ENCODE peak calls at places on chromosome 6, in eight cellular contexts. H is Calu3, L is HFF-Myc, J is kidney, V is fibroblast of mammary gland, P is GM10248, U is GM12865, Q is activated B cell treated with CpG ODN at 0.5 μM for 24 hours. X is an unnamed sample.

GRCh38 chr6:110188791-110189190 is 8.6 kb downstream of the CDC40 start:
- DNase-seq in U (no peak), V (peak; percentile 39), P (no peak), J (no peak), H (no peak), L (no peak), Q (no peak), X (no peak)

GRCh38 chr6:107564223-107564855 is 74.4 kb downstream of the SOBP start:
- DNase-seq in L (no peak), H (no peak), U (no peak), J (no peak), P (no peak), V (no peak), Q (no peak), X (no peak)

GRCh38 chr6:35400901-35401311 is 51.2 kb upstream of the FANCE start:
- DNase-seq in V (peak; percentile 43), H (peak; percentile 85), J (no peak), Q (no peak), P (no peak), L (no peak), U (no peak), X (no peak)

GRCh38 chr6:156427345-156427744 is 349.8 kb upstream of the ARID1B start:
- DNase-seq in V (peak; percentile 90), Q (no peak), H (peak; percentile 49), U (no peak), L (peak; percentile 74), J (no peak), P (no peak), X (no peak)

GRCh38 chr6:106547961-106548453 is 81.3 kb downstream of the RTN4IP1 start:
- DNase-seq in V (peak; percentile 88), P (no peak), L (peak; percentile 55), J (no peak), H (peak; percentile 6), U (no peak), Q (no peak), X (no peak)

GRCh38 chr6:97292671-97293070 is 9.7 kb upstream of the MMS22L start:
- DNase-seq in P (no peak), U (no peak), Q (no peak), L (peak; percentile 50), V (peak; percentile 67), J (no peak), H (no peak), X (no peak)

GRCh38 chr6:13354331-13355042 is 26.1 kb upstream of the TBC1D7 start:
- DNase-seq in J (no peak), V (peak; percentile 51), L (peak; percentile 59), U (no peak), H (no peak), Q (no peak), P (no peak), X (no peak)

GRCh38 chr6:27532820-27533538 is 60.1 kb upstream of the ZNF184 start:
- DNase-seq in L (no peak), P (no peak), H (no peak), U (no peak), Q (no peak), J (no peak), V (peak; percentile 67), X (no peak)

GRCh38 chr6:89643411-89643810 is 4.9 kb upstream of the LYRM2 start:
- DNase-seq in P (no peak), Q (no peak), H (no peak), J (no peak), V (no peak), L (no peak), U (no peak), X (no peak)

GRCh38 chr6:143575440-143575839 is 63.9 kb upstream of the FUCA2 start:
- DNase-seq in J (no peak), L (peak; percentile 70), H (peak; percentile 51), P (peak; percentile 75), U (peak; percentile 85), V (peak; percentile 91), Q (no peak), X (peak; percentile 41)

GRCh38 chr6:150102750-150103270 is 33.9 kb upstream of the ULBP3 start:
- DNase-seq in U (no peak), V (no peak), J (no peak), L (no peak), Q (no peak), H (no peak), P (no peak), X (no peak)

GRCh38 chr6:79525272-79526100 is 11.7 kb downstream of the LCA5 start:
- DNase-seq in U (no peak), P (no peak), H (peak; percentile 86), Q (no peak), V (peak; percentile 87), L (no peak), J (no peak), X (no peak)

GRCh38 chr6:7953753-7954152 is 43.2 kb upstream of the TXNDC5 start:
- DNase-seq in U (no peak), J (no peak), V (no peak), Q (no peak), L (no peak), P (no peak), H (no peak), X (no peak)

GRCh38 chr6:99130897-99131873 is 183.4 kb upstream of the FBXL4 start:
- DNase-seq in U (no peak), Q (no peak), V (no peak), L (no peak), J (no peak), H (no peak), P (no peak), X (no peak)

GRCh38 chr6:106974999-106975698 is 620 bp upstream of the CD24 start:
- DNase-seq in U (peak; percentile 61), H (peak; percentile 86), L (no peak), P (peak; percentile 54), V (peak; percentile 4), J (peak; percentile 87), Q (peak; percentile 70), X (peak; percentile 72)

GRCh38 chr6:124772733-124773319 is 189.4 kb upstream of the RNF217 start:
- DNase-seq in P (no peak), H (no peak), Q (no peak), J (no peak), V (no peak), L (no peak), U (no peak), X (no peak)

GRCh38 chr6:24931752-24932691 is 3.7 kb downstream of the RIPOR2 start:
- DNase-seq in H (no peak), P (no peak), U (peak; percentile 82), J (no peak), L (no peak), V (peak; percentile 59), Q (no peak), X (no peak)

GRCh38 chr6:105981002-105981887 is 104.9 kb upstream of the PRDM1 start:
- DNase-seq in J (peak; percentile 71), P (peak; percentile 25), Q (no peak), H (no peak), U (peak; percentile 41), V (no peak), L (no peak), X (no peak)

DNA sequence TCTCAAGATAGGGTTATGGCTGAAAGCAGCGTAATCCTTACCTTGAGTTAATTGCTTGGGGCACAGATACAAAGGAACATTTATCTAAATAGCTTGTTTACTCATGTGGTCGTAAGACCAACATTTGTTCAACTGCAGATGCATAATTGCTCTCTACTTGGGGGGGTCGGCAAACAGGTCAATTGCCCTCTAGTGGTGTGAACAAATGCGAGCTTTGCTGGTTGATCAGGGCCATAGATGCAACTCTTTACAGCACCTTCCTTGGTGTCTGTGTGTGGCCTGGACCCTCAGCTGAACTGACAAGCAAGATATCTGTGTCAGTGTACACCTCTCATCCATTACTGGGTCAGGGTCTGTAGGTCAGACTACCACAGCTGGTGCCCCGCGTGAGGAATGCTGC is 24.1 kb downstream of the HLA-DPA1 start:
- DNase-seq in P (no peak), H (no peak), Q (no peak), J (no peak), V (peak; percentile 2), U (peak; percentile 61), L (no peak), X (no peak)
- TF ChIP-seq CTCF in P (peak; percentile 17), H (no peak), Q (no peak), J (no peak), V (peak; percentile 26), U (peak; percentile 61), L (peak; percentile 44), X (peak; percentile 40)

DNA sequence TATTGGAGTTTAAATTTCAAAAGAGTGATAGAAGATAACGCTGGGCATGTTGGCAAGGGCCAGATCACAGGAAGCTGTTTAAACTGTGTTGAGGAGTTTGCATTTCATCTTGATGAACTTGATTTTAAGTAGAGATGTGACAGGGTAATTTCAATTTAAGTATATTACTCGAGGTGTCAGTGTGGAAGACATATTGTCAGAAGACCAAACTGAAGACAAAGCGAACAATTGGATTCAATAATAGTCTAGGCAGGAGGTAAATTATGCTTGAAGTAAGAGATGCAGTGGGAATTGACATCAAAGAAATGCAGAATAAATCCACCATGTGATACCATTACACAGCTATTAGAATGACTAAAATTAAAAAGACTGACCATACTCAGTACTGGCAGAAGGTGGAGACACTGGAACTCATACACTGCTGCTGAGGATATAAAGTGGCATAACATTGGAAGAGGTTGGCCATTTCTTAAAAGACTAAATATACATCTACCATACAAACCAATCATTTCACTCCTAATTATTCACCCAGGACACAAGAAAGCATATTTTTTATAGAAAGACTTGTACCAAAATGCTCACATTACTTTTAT is 240.8 kb downstream of the ARHGAP18 start:
- DNase-seq in H (no peak), U (no peak), Q (no peak), J (no peak), P (no peak), V (peak; percentile 37), L (no peak), X (no peak)
- TF ChIP-seq CTCF in H (no peak), U (no peak), Q (no peak), J (no peak), P (no peak), V (peak; percentile 29), L (no peak), X (no peak)

GRCh38 chr6:141788096-141788495 is 344.6 kb upstream of the GJE1 start:
- DNase-seq in P (no peak), V (no peak), L (no peak), H (no peak), J (no peak), Q (no peak), U (no peak), X (no peak)

DNA sequence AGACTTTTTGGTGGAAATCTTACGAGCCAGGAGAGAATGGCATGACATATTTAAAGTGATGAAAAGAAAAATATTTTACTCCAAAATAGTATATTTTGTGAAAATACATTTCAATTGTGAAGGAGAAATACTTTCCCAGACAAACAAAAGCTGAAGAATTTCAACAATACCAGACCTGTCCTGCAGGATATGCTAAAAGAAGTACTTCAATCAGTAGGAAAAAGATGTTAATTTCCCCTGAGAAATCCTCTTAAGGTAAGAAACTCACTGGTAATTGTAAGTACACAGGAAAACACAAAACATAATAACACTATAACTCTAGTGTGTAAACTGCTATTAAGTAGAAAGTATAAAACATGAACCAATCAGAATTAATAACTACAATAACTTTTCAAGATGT is 341.8 kb upstream of the GJE1 start:
- DNase-seq in Q (no peak), V (no peak), P (no peak), U (no peak), L (no peak), H (no peak), J (no peak), X (no peak)
- TF ChIP-seq CTCF in Q (no peak), V (no peak), P (no peak), U (no peak), L (no peak), H (no peak), J (no peak), X (no peak)

DNA sequence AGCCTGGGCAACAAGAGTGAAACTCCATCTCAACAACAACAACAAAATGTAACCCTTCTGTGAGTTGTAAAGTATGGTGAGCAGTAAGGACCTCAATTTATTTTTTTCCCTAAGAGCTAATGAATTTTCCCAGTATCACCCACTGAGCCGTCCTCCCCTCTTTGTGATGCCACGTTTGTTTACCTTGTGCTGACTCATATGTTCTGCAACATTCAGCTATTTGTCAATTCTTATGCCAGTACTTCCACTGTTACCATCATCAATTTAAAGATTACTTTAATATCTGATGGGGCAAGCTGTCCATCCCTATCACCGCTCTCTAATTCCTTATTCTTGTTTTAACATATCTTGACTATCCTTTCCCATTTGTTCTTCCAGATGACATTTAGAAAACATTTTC is 37.5 kb downstream of the MAK start:
- DNase-seq in J (no peak), U (no peak), L (no peak), Q (no peak), P (no peak), V (peak; percentile 66), H (peak; percentile 10), X (no peak)
- TF ChIP-seq CTCF in J (no peak), U (no peak), L (no peak), Q (no peak), P (no peak), V (no peak), H (no peak), X (no peak)